ENCODE peak calls at places on chromosome 14, in ten cellular contexts. T is stomach; G is upper lobe of right lung; C is astrocyte of the spinal cord; H is suprapubic skin; J is cardiac muscle cell; S is ovary; A is uterus; R is CD8-positive, alpha-beta T cell; I is AG04450. F is an unnamed sample.

GRCh38 chr14:103628221-103628683 is 759 bp upstream of the KLC1 start:
- DNase-seq in S (peak; percentile 71), T (peak; percentile 85), A (peak; percentile 69), R (no peak), H (peak; percentile 88), J (peak; percentile 52), G (peak; percentile 90), I (peak; percentile 32), C (peak; percentile 79), F (peak; percentile 95)

GRCh38 chr14:67940476-67940875 is 120.9 kb downstream of the RAD51B start:
- DNase-seq in A (peak; percentile 57), I (no peak), R (no peak), C (no peak), H (no peak), J (no peak), T (no peak), G (no peak), S (no peak), F (peak; percentile 66)

GRCh38 chr14:106417224-106418049 is 891.1 kb downstream of the TMEM121 start:
- DNase-seq in J (no peak), C (no peak), T (peak; percentile 44), H (no peak), G (peak; percentile 83), R (peak; percentile 71), A (no peak), S (peak; percentile 25), I (no peak), F (no peak)

GRCh38 chr14:44982594-44982993 is 20.6 kb downstream of the TOGARAM1 start:
- DNase-seq in H (no peak), R (no peak), T (no peak), G (no peak), J (no peak), A (no peak), C (no peak), S (no peak), I (no peak), F (no peak)

GRCh38 chr14:80955434-80955939 is at the start of gene TSHR:
- DNase-seq in I (no peak), C (no peak), J (no peak), R (peak; percentile 55), G (peak; percentile 67), S (no peak), H (peak; percentile 78), A (no peak), T (no peak), F (no peak)

GRCh38 chr14:85529803-85530574 is at the start of gene FLRT2:
- DNase-seq in I (no peak), S (peak; percentile 83), T (peak; percentile 39), G (peak; percentile 72), R (no peak), A (peak; percentile 30), H (peak; percentile 80), C (peak; percentile 64), J (peak; percentile 29), F (no peak)

GRCh38 chr14:54177861-54178591 is 218.8 kb upstream of the CDKN3 start:
- DNase-seq in G (no peak), T (no peak), H (no peak), C (peak; percentile 63), A (no peak), R (no peak), I (no peak), S (no peak), J (no peak), F (peak; percentile 22)

GRCh38 chr14:72708708-72709475 is 185.0 kb downstream of the DPF3 start:
- DNase-seq in I (no peak), G (no peak), H (no peak), J (no peak), T (no peak), A (no peak), C (no peak), R (no peak), S (no peak), F (no peak)

GRCh38 chr14:88473791-88474190 is 81.0 kb downstream of the PTPN21 start:
- DNase-seq in J (peak; percentile 23), G (no peak), H (no peak), S (no peak), C (no peak), T (no peak), R (no peak), I (no peak), A (no peak), F (no peak)

GRCh38 chr14:31449971-31450610 is 7.2 kb downstream of the DTD2 start:
- DNase-seq in S (no peak), T (no peak), C (peak; percentile 59), R (no peak), I (no peak), J (no peak), H (no peak), A (no peak), G (no peak), F (peak; percentile 58)

GRCh38 chr14:89507521-89507920 is 90.5 kb upstream of the FOXN3 start:
- DNase-seq in J (no peak), I (no peak), H (no peak), C (peak; percentile 76), G (no peak), A (no peak), T (no peak), R (no peak), S (no peak), F (peak; percentile 79)

GRCh38 chr14:102095231-102095870 is 8.5 kb upstream of the HSP90AA1 start:
- DNase-seq in G (no peak), R (no peak), I (no peak), H (no peak), A (no peak), S (no peak), J (no peak), T (no peak), C (no peak), F (peak; percentile 47)

GRCh38 chr14:92680781-92681650 is 67.4 kb downstream of the LGMN start:
- DNase-seq in S (peak; percentile 71), G (peak; percentile 88), C (peak; percentile 77), T (peak; percentile 76), R (peak; percentile 84), I (peak; percentile 45), H (no peak), J (peak; percentile 79), A (peak; percentile 72), F (peak; percentile 91)
- TF ChIP-seq CTCF in S (peak; percentile 79), G (peak; percentile 97), C (peak; percentile 97), T (no peak), R (peak; percentile 87), I (peak; percentile 98), H (peak; percentile 83), J (peak; percentile 95), A (peak; percentile 92), F (peak; percentile 91)

DNA sequence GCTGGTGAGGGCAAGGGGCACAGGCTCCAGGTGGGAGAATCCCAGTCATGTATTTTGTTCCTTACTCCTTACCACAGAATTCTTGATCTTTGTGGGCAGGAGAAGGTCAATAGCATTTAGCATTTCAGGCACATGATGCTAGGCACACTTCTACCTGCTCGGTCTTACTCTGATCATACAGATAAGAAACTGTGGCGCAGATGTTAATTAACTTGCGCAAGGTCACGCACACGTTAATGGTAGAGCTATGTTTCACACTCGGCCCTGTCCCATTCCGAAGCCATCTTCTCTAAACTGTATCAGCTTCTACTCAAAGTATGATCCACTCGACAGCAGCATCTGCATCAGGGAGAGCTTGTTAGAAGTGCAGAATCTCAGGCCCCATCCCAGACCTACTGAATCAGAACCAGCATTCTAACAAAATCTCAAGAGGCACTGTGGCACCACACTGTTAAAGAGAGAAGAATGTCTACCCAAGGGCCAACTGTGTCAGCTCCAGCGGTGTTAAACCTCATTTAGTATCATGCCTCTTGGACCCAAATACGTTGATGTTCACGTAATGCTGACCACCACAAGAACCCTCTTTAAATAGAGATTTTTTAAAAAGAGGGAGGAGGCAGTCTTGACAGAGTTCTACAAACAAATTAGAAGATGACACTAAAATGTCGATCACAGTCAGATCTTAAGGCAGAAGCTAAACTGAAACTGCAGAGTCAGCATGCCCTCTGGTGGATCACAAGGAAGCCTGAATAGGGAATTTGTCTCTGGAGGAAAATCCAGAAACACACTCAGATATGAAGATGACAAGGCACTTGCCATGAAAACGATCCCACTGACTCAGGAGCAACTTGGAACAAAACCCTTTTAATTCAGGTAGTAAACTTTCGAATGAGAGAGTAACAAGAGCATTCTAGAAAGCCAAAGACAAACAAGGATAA is 7.3 kb downstream of the STXBP6 start:
- DNase-seq in R (no peak), I (no peak), J (peak; percentile 38), T (no peak), H (no peak), C (peak; percentile 54), G (no peak), A (no peak), S (no peak), F (peak; percentile 48)
- H3K4me3 ChIP-seq in R (no peak overlapping the region), I (no peak overlapping the region), J (no peak overlapping the region), T (no peak overlapping the region), H (no peak overlapping the region), C (no peak overlapping the region), G (no peak overlapping the region), A (no peak overlapping the region), S (no peak overlapping the region), F (no peak overlapping the region)

GRCh38 chr14:99188721-99189120 is 83.3 kb downstream of the BCL11B start:
- DNase-seq in R (no peak), G (no peak), A (no peak), T (no peak), I (no peak), J (peak; percentile 14), H (no peak), S (no peak), C (no peak), F (no peak)
- TF ChIP-seq CTCF in R (peak; percentile 58), G (no peak), A (no peak), T (no peak), I (no peak), J (no peak), H (peak; percentile 46), S (no peak), C (peak; percentile 8), F (no peak)

GRCh38 chr14:97978336-97978735 is 1181.2 kb downstream of the VRK1 start:
- DNase-seq in H (peak; percentile 88), A (peak; percentile 80), T (peak; percentile 69), G (peak; percentile 85), S (peak; percentile 79), J (peak; percentile 68), C (peak; percentile 67), I (no peak), R (peak; percentile 81), F (peak; percentile 9)

GRCh38 chr14:97977711-97978261 is 1180.6 kb downstream of the VRK1 start:
- DNase-seq in S (peak; percentile 88), A (peak; percentile 81), H (peak; percentile 91), T (peak; percentile 59), G (peak; percentile 91), I (no peak), C (peak; percentile 29), R (peak; percentile 91), J (no peak), F (no peak)

GRCh38 chr14:97975960-97976359 is 1178.8 kb downstream of the VRK1 start:
- DNase-seq in C (no peak), G (no peak), R (no peak), S (no peak), T (no peak), A (no peak), I (no peak), H (no peak), J (no peak), F (no peak)

DNA sequence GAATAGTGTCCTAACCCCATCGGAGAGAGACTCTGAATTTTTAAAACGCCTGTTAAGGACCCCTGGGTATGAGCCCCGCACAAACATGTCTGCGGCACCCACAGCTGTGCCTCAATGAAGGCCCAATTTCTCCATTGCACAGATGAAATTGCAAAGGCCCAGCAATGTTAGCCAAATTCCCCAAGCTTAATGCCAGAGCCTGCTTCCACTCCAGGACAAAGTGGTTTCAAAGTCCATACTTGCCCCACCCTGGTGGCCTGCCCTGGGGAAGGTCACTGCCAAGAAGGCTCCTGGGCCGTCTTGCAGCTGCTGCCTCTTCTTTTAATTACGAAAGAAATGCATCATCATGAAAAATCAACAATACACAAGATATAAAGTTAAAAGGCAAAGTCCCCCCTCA is 1179.7 kb downstream of the VRK1 start:
- DNase-seq in I (no peak), H (peak; percentile 81), A (no peak), R (peak; percentile 64), G (no peak), T (no peak), J (no peak), S (no peak), C (no peak), F (no peak)
- H3K4me3 ChIP-seq in I (no peak overlapping the region), H (peak overlapping the region; percentile 38), A (no peak overlapping the region), R (peak overlapping the region; percentile 75), G (peak overlapping the region; percentile 46), T (peak overlapping the region; percentile 46), J (no peak overlapping the region), S (peak overlapping the region; percentile 6), C (no peak overlapping the region), F (no peak overlapping the region)